ENCODE peak calls at places on chromosomes 12 and 14, in five cellular contexts. J is skeletal muscle cell, Y is astrocyte of the spinal cord, C is AG04450, T is AG09309. B is an unnamed sample.

GRCh38 chr14:67911506-67911905 is 91.9 kb downstream of the RAD51B start:
- DNase-seq in J (no peak), Y (no peak), C (peak), T (no peak), B (no peak)

GRCh38 chr14:42322486-42323284 is 716.0 kb downstream of the LRFN5 start:
- DNase-seq in J (no peak), Y (no peak), C (no peak), T (no peak), B (no peak)

GRCh38 chr14:61752626-61753025 is 9.6 kb upstream of the SNAPC1 start:
- DNase-seq in J (no peak), Y (peak), C (no peak), T (no peak), B (no peak)

GRCh38 chr12:32568241-32568640 is 110.9 kb upstream of the DNM1L start:
- DNase-seq in J (peak), Y (peak), C (peak), T (peak), B (no peak)

GRCh38 chr12:28698541-28698940 is 450.5 kb upstream of the FAR2 start:
- DNase-seq in J (no peak), Y (no peak), C (no peak), T (no peak), B (no peak)

GRCh38 chr12:4591180-4591687 is 29.2 kb downstream of the DYRK4 start:
- DNase-seq in J (no peak), Y (no peak), C (no peak), T (no peak), B (no peak)

GRCh38 chr14:85531141-85531593 is 1.2 kb downstream of the FLRT2 start:
- DNase-seq in J (peak), Y (peak), C (no peak), T (no peak), B (no peak)

GRCh38 chr14:50095895-50096294 is 20.5 kb downstream of the VCPKMT start:
- DNase-seq in J (no peak), Y (no peak), C (no peak), T (no peak), B (no peak)

GRCh38 chr14:99252940-99253868 is 18.8 kb downstream of the BCL11B start:
- DNase-seq in J (no peak), Y (no peak), C (no peak), T (no peak), B (no peak)

GRCh38 chr12:51070004-51070403 is 13.4 kb downstream of the CSRNP2 start:
- DNase-seq in J (peak), Y (no peak), C (no peak), T (no peak), B (peak)

GRCh38 chr14:61076531-61076930 is 95.5 kb downstream of the SLC38A6 start:
- DNase-seq in J (no peak), Y (peak), C (no peak), T (peak), B (no peak)

GRCh38 chr12:76055393-76055792 is 23.8 kb upstream of the PHLDA1 start:
- DNase-seq in J (no peak), Y (no peak), C (no peak), T (no peak), B (no peak)

GRCh38 chr12:40209886-40210285 is 14.9 kb upstream of the LRRK2 start:
- DNase-seq in J (no peak), Y (no peak), C (no peak), T (no peak), B (no peak)

GRCh38 chr12:70831538-70831937 is 89.0 kb downstream of the PTPRR start:
- DNase-seq in J (no peak), Y (no peak), C (no peak), T (no peak), B (no peak)

GRCh38 chr12:124027753-124028559 is 54.9 kb downstream of the ZNF664 start:
- DNase-seq in J (no peak), Y (no peak), C (no peak), T (no peak), B (no peak)

GRCh38 chr12:51246254-51246853 is 7.7 kb downstream of the DAZAP2 start:
- DNase-seq in J (no peak), Y (no peak), C (no peak), T (no peak), B (peak)

GRCh38 chr12:108253540-108253939 is 85.6 kb downstream of the CMKLR1 start:
- DNase-seq in J (no peak), Y (no peak), C (no peak), T (no peak), B (no peak)

GRCh38 chr12:118350908-118351592 is 21.7 kb downstream of the TAOK3 start:
- DNase-seq in J (no peak), Y (no peak), C (no peak), T (no peak), B (no peak)

GRCh38 chr14:45868377-45868776 is 615.4 kb upstream of the MIS18BP1 start:
- DNase-seq in J (no peak), Y (no peak), C (no peak), T (no peak), B (no peak)

GRCh38 chr12:131283191-131283861 is 329.6 kb downstream of the ADGRD1 start:
- DNase-seq in J (no peak), Y (no peak), C (no peak), T (no peak), B (no peak)

GRCh38 chr14:68391292-68392014 is 401.4 kb downstream of the ZFP36L1 start:
- DNase-seq in J (no peak), Y (peak), C (no peak), T (no peak), B (no peak)

GRCh38 chr14:58430156-58430555 is 2.6 kb downstream of the KIAA0586 start:
- DNase-seq in J (peak), Y (peak), C (no peak), T (peak), B (no peak)

GRCh38 chr12:66733839-66734238 is 55.0 kb upstream of the GRIP1 start:
- DNase-seq in J (no peak), Y (no peak), C (no peak), T (no peak), B (no peak)

GRCh38 chr12:119613319-119613936 is 19.9 kb downstream of the TMEM233 start:
- DNase-seq in J (no peak), Y (no peak), C (no peak), T (no peak), B (no peak)

GRCh38 chr14:50531595-50532501 is 521 bp downstream of the MAP4K5 start:
- DNase-seq in J (no peak), Y (peak), C (no peak), T (no peak), B (no peak)

GRCh38 chr12:102971227-102971626 is 13.8 kb downstream of the ASCL1 start:
- DNase-seq in J (no peak), Y (no peak), C (no peak), T (no peak), B (no peak)

DNA sequence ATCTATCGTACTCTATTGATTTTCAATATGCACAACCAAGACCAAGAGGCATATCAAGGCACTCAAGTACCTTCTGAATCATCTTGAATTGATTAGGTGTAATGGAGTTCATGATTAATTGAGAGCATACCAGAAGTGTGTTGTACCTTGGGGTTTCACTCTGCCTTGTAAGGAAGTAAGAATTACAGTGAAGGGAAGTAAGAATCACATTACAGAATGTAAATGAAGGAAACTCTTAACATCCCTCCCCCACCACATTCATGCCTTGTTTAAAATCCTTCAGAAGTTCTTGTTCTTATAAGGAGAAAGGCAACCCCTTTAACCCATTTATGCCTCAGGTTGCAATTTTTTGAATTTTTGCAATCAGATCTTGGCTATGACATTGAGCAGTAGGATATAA is 5.4 kb upstream of the MGAT4C start:
- DNase-seq in J (no peak), Y (no peak), C (no peak), T (no peak), B (no peak)
- H3K4me3 ChIP-seq in J (no peak), Y (no peak), C (no peak), T (no peak), B (no peak)

GRCh38 chr14:87468531-87468930 is 524.5 kb downstream of the GALC start:
- DNase-seq in J (no peak), Y (no peak), C (no peak), T (no peak), B (no peak)
- H3K4me3 ChIP-seq in J (no peak), Y (no peak), C (no peak), T (no peak), B (no peak)

GRCh38 chr14:23362200-23362599 is 2.8 kb downstream of the EFS start:
- DNase-seq in J (no peak), Y (peak), C (no peak), T (no peak), B (no peak)

GRCh38 chr14:23364604-23365352 is at the start of gene EFS:
- DNase-seq in J (no peak), Y (peak), C (no peak), T (no peak), B (no peak)

GRCh38 chr14:23366163-23366921 is 1.4 kb upstream of the EFS start:
- DNase-seq in J (no peak), Y (peak), C (peak), T (no peak), B (peak)

GRCh38 chr14:23365353-23366162 is 586 bp upstream of the EFS start:
- DNase-seq in J (no peak), Y (peak), C (no peak), T (no peak), B (no peak)

DNA sequence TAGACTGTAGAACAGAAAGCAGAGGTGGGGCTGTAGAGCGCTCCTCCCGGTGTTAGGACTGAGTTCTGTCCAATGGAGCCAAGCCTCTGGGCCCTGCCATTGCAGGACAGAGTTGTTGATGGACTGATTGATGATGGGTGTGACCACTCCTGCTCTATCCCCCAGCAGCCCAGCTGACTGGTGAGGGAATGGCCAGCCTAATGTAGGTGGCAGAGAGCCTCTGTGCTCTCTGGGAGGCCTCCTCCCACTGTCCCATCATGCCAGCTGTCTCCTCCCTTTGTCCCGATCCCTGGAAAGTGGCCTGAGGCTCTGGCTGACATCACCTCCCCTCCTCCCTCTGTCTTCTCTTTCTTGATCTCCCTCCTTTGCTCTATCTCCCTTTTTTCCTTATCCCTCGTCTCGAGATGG is 804 bp downstream of the EFS start:
- DNase-seq in J (no peak), Y (no peak), C (no peak), T (no peak), B (no peak)
- H3K4me3 ChIP-seq in J (peak), Y (peak), C (peak), T (peak), B (peak)

GRCh38 chr12:55748230-55748993 is 5.5 kb downstream of the GDF11 start:
- DNase-seq in J (no peak), Y (no peak), C (no peak), T (no peak), B (no peak)

GRCh38 chr12:55743967-55744931 is 1.3 kb downstream of the GDF11 start:
- DNase-seq in J (no peak), Y (no peak), C (no peak), T (no peak), B (no peak)

GRCh38 chr12:55745361-55746146 is 2.6 kb downstream of the GDF11 start:
- DNase-seq in J (no peak), Y (peak), C (no peak), T (no peak), B (peak)

GRCh38 chr12:55746913-55747231 is 4.0 kb downstream of the GDF11 start:
- DNase-seq in J (no peak), Y (no peak), C (no peak), T (no peak), B (no peak)

GRCh38 chr12:55746147-55746912 is 3.4 kb downstream of the GDF11 start:
- DNase-seq in J (no peak), Y (no peak), C (no peak), T (no peak), B (no peak)
- H3K4me3 ChIP-seq in J (no peak), Y (no peak), C (peak), T (no peak), B (peak)

GRCh38 chr14:105420141-105420975 is 731 bp downstream of the MTA1 start:
- DNase-seq in J (no peak), Y (no peak), C (no peak), T (no peak), B (no peak)

GRCh38 chr14:105420976-105421674 is 1.5 kb downstream of the MTA1 start:
- DNase-seq in J (no peak), Y (no peak), C (no peak), T (no peak), B (no peak)

GRCh38 chr14:105423488-105424195 is 4.0 kb downstream of the MTA1 start:
- DNase-seq in J (no peak), Y (no peak), C (no peak), T (no peak), B (no peak)

GRCh38 chr14:105422695-105423487 is 3.3 kb downstream of the MTA1 start:
- DNase-seq in J (no peak), Y (no peak), C (no peak), T (no peak), B (no peak)

GRCh38 chr14:105421723-105422615 is 2.3 kb downstream of the MTA1 start:
- DNase-seq in J (no peak), Y (no peak), C (no peak), T (no peak), B (no peak)
- H3K4me3 ChIP-seq in J (peak), Y (no peak), C (peak), T (peak), B (peak)

DNA sequence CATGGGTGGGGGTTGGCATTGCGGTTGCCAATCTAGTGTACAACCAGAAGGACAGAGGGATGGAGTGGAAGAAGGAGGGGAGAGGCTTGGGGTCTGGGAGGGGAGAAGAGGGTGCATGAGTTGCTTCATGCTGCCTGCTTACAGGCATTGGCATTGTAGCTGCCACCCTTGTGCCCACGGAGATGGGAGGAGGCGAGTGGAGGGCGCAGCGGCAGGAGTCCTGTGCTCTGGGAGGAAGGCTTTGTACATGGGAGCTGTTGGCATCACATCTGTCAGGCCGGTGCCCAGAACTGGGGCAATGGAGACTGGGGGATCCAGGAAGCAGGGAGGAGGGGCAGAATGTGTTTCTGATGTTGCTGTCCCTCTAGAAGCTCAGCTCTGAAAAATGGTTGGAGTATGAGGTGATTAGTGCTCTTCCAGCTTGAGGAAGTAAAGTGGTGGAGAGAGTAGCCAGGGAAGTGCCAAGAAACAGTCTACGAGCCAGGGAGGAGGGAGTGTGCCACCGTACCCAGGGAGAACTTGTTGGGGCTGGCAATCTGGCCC is 38.0 kb downstream of the ZFHX2 start:
- DNase-seq in J (no peak), Y (no peak), C (no peak), T (no peak), B (no peak)
- H3K4me3 ChIP-seq in J (no peak), Y (no peak), C (no peak), T (no peak), B (no peak)

GRCh38 chr12:63846249-63846967 is 1.9 kb downstream of the SRGAP1 start:
- DNase-seq in J (no peak), Y (peak), C (no peak), T (no peak), B (no peak)
- H3K4me3 ChIP-seq in J (peak), Y (peak), C (peak), T (peak), B (peak)

B was measured in SK-N-MC.